ENCODE peak calls at places on chromosomes 4 and X, in four cellular contexts. R is NCI-H748 treated with DMSO at 0.1 percent for 48 hours, Y is HT1080, K is NCI-H2081. P is an unnamed sample.
A peak's percentile ranks its signal among the peaks of the same experiment; 100 is the strongest.

GRCh38 chr4:77110707-77111106 is 34.9 kb upstream of the CCNI start:
- DNase-seq in R (no peak), Y (no peak), K (no peak), P (no peak)

GRCh38 chr4:186021461-186022167 is 47.3 kb upstream of the TLR3 start:
- DNase-seq in R (peak; percentile 12), Y (peak; percentile 46), K (peak; percentile 2), P (no peak)

GRCh38 chr4:79865253-79865652 is 207.8 kb downstream of the ANTXR2 start:
- DNase-seq in R (no peak), Y (peak; percentile 80), K (no peak), P (no peak)

GRCh38 chr4:166153539-166153938 is 280.5 kb downstream of the TLL1 start:
- DNase-seq in R (no peak), Y (no peak), K (no peak), P (no peak)

GRCh38 chr4:6128221-6128871 is 72.0 kb downstream of the JAKMIP1 start:
- DNase-seq in R (peak; percentile 85), Y (peak; percentile 34), K (peak; percentile 72), P (no peak)

GRCh38 chr4:7425591-7426468 is 8.9 kb downstream of the PSAPL1 start:
- DNase-seq in R (no peak), Y (no peak), K (no peak), P (no peak)

GRCh38 chr4:97576955-97577354 is 566.3 kb downstream of the STPG2 start:
- DNase-seq in R (peak; percentile 8), Y (no peak), K (peak; percentile 8), P (no peak)

GRCh38 chrX:118644378-118644777 is 83.0 kb upstream of the IL13RA1 start:
- DNase-seq in R (peak; percentile 20), Y (peak; percentile 48), K (peak; percentile 43), P (no peak)

GRCh38 chrX:19824603-19825002 is 62.8 kb downstream of the SH3KBP1 start:
- DNase-seq in R (no peak), Y (peak; percentile 13), K (no peak), P (no peak)

GRCh38 chr4:52788806-52789205 is 37.6 kb upstream of the ERVMER34-1 start:
- DNase-seq in R (no peak), Y (no peak), K (no peak), P (no peak)

GRCh38 chr4:112082954-112083586 is 62.2 kb upstream of the FAM241A start:
- DNase-seq in R (no peak), Y (peak; percentile 98), K (no peak), P (no peak)

GRCh38 chr4:74953647-74954046 is 20.7 kb downstream of the PARM1 start:
- DNase-seq in R (no peak), Y (no peak), K (no peak), P (no peak)

GRCh38 chr4:141860974-141861373 is 224.6 kb downstream of the IL15 start:
- DNase-seq in R (no peak), Y (no peak), K (no peak), P (no peak)

GRCh38 chrX:69388526-69388925 is 115.6 kb upstream of the NALF2 start:
- DNase-seq in R (no peak), Y (no peak), K (no peak), P (no peak)

GRCh38 chr4:103008875-103009729 is 10.4 kb downstream of the SLC9B1 start:
- DNase-seq in R (peak; percentile 21), Y (peak; percentile 58), K (peak; percentile 27), P (no peak)

GRCh38 chr4:185122681-185123345 is 20.3 kb upstream of the SLC25A4 start:
- DNase-seq in R (no peak), Y (no peak), K (no peak), P (no peak)

GRCh38 chr4:125735107-125735506 is 420.4 kb downstream of the FAT4 start:
- DNase-seq in R (no peak), Y (peak; percentile 79), K (no peak), P (no peak)

GRCh38 chr4:106314960-106315359 is 1.0 kb downstream of the TBCK start:
- DNase-seq in R (no peak), Y (no peak), K (no peak), P (no peak)

GRCh38 chrX:41481264-41482109 is 34.3 kb downstream of the NYX start:
- DNase-seq in R (no peak), Y (peak; percentile 10), K (no peak), P (no peak)

GRCh38 chr4:128427832-128428366 is 140.3 kb upstream of the PGRMC2 start:
- DNase-seq in R (peak; percentile 1), Y (peak; percentile 89), K (peak; percentile 18), P (no peak)

GRCh38 chr4:152281822-152282221 is 254.1 kb downstream of the FBXW7 start:
- DNase-seq in R (no peak), Y (no peak), K (no peak), P (no peak)

GRCh38 chrX:112841114-112841819 is 636 bp upstream of the AMOT start:
- DNase-seq in R (peak; percentile 85), Y (peak; percentile 87), K (peak; percentile 93), P (peak; percentile 72)

GRCh38 chr4:3483471-3483921 is 20.4 kb downstream of the DOK7 start:
- DNase-seq in R (no peak), Y (no peak), K (no peak), P (peak; percentile 29)

GRCh38 chrX:150769408-150769807 is 76.2 kb downstream of the MTMR1 start:
- DNase-seq in R (no peak), Y (no peak), K (no peak), P (no peak)

GRCh38 chr4:40809058-40809457 is 59.3 kb downstream of the NSUN7 start:
- DNase-seq in R (no peak), Y (no peak), K (no peak), P (no peak)

GRCh38 chr4:146334862-146335449 is 120.6 kb downstream of the REELD1 start:
- DNase-seq in R (no peak), Y (no peak), K (no peak), P (no peak)

GRCh38 chr4:75542824-75543223 is 13.0 kb upstream of the ODAPH start:
- DNase-seq in R (no peak), Y (peak; percentile 95), K (no peak), P (no peak)

GRCh38 chr4:164212134-164212533 is 541.8 kb upstream of the SMIM31 start:
- DNase-seq in R (no peak), Y (no peak), K (no peak), P (no peak)

GRCh38 chr4:183838987-183839712 is 66.0 kb upstream of the STOX2 start:
- DNase-seq in R (no peak), Y (no peak), K (no peak), P (no peak)

GRCh38 chr4:69051576-69051943 is 44.7 kb upstream of the UGT2B7 start:
- DNase-seq in R (no peak), Y (no peak), K (no peak), P (no peak)

GRCh38 chr4:94833394-94833793 is 75.6 kb downstream of the BMPR1B start:
- DNase-seq in R (no peak), Y (no peak), K (no peak), P (no peak)